ENCODE peak calls at places on chromosomes 1 and 21, in seven cellular contexts. T is thoracic aorta; L is heart left ventricle; U is Caki2; K is stimulated activated CD4-positive, alpha-beta T cell treated with anti-CD3 and anti-CD28 coated beads, Interleukin-1b, Interleukin-23, amount 100 ng/mL, for 1 hour; X is AG08396; P is renal cortical epithelial cell. I is an unnamed sample.

GRCh38 chr1:31627301-31627929 is 9.9 kb downstream of the HCRTR1 start:
- DNase-seq in T (no peak), L (peak), U (no peak), K (no peak), X (no peak), P (peak), I (no peak)

GRCh38 chr1:217911908-217912307 is 280.8 kb downstream of the SPATA17 start:
- DNase-seq in T (no peak), L (no peak), U (no peak), K (no peak), X (no peak), P (no peak), I (no peak)

GRCh38 chr1:76674689-76675088 is 192.6 kb upstream of the ST6GALNAC5 start:
- DNase-seq in T (no peak), L (no peak), U (no peak), K (no peak), X (no peak), P (no peak), I (no peak)

GRCh38 chr1:182087951-182088350 is 26.4 kb upstream of the ZNF648 start:
- DNase-seq in T (no peak), L (no peak), U (no peak), K (no peak), X (no peak), P (peak), I (no peak)

GRCh38 chr1:7390604-7391000 is 380.5 kb upstream of the VAMP3 start:
- DNase-seq in T (no peak), L (no peak), U (no peak), K (no peak), X (no peak), P (no peak), I (no peak)

GRCh38 chr1:226571901-226572300 is 23.3 kb downstream of the STUM start:
- DNase-seq in T (no peak), L (no peak), U (no peak), K (no peak), X (no peak), P (no peak), I (no peak)

GRCh38 chr1:10796029-10796944 is at the start of gene CASZ1:
- DNase-seq in T (peak), L (peak), U (peak), K (no peak), X (peak), P (peak), I (no peak)

GRCh38 chr1:91725961-91726704 is 159.8 kb downstream of the TGFBR3 start:
- DNase-seq in T (peak), L (no peak), U (no peak), K (no peak), X (peak), P (peak), I (no peak)

GRCh38 chr1:144101397-144102050 is 129.7 kb upstream of the FAM72C start:
- DNase-seq in T (peak), L (peak), U (no peak), K (peak), X (no peak), P (no peak), I (no peak)

GRCh38 chr1:227883641-227884301 is 64.0 kb downstream of the WNT9A start:
- DNase-seq in T (no peak), L (peak), U (no peak), K (no peak), X (no peak), P (no peak), I (no peak)

GRCh38 chr1:209155556-209155955 is 428.0 kb upstream of the CAMK1G start:
- DNase-seq in T (no peak), L (no peak), U (peak), K (no peak), X (no peak), P (peak), I (no peak)

GRCh38 chr21:42187976-42188653 is 30.8 kb upstream of the ABCG1 start:
- DNase-seq in T (no peak), L (no peak), U (no peak), K (peak), X (no peak), P (no peak), I (no peak)

GRCh38 chr21:39114871-39115658 is 68.2 kb downstream of the PSMG1 start:
- DNase-seq in T (no peak), L (no peak), U (no peak), K (no peak), X (no peak), P (peak), I (peak)

GRCh38 chr1:42756956-42757891 is 9.6 kb downstream of the P3H1 start:
- DNase-seq in T (no peak), L (no peak), U (peak), K (no peak), X (peak), P (peak), I (no peak)

GRCh38 chr1:90959352-90960206 is 62.3 kb downstream of the ZNF644 start:
- DNase-seq in T (no peak), L (no peak), U (no peak), K (no peak), X (no peak), P (peak), I (no peak)

GRCh38 chr21:46562964-46563607 is 41.8 kb downstream of the S100B start:
- DNase-seq in T (no peak), L (peak), U (no peak), K (no peak), X (no peak), P (no peak), I (no peak)

GRCh38 chr1:150971583-150972416 is 2.8 kb downstream of the CERS2 start:
- DNase-seq in T (no peak), L (no peak), U (no peak), K (no peak), X (peak), P (peak), I (no peak)

GRCh38 chr1:15188145-15188544 is 34.6 kb downstream of the TMEM51 start:
- DNase-seq in T (no peak), L (no peak), U (no peak), K (no peak), X (no peak), P (no peak), I (no peak)

GRCh38 chr1:93262645-93263044 is 82.1 kb downstream of the CCDC18 start:
- DNase-seq in T (no peak), L (no peak), U (no peak), K (no peak), X (no peak), P (no peak), I (no peak)

GRCh38 chr1:175889848-175890247 is 146.5 kb upstream of the TNR start:
- DNase-seq in T (no peak), L (no peak), U (no peak), K (no peak), X (no peak), P (no peak), I (no peak)

GRCh38 chr1:209766051-209766450 is 10.2 kb downstream of the TRAF3IP3 start:
- DNase-seq in T (no peak), L (no peak), U (no peak), K (no peak), X (no peak), P (no peak), I (no peak)